ENCODE peak calls at places on chromosomes 3 and 15, in four cellular contexts. S, R, B and A are unnamed samples. For H3K9me3, the result is how much of the 10 kb centered on the place peaks cover.

GRCh38 chr3:134652409-134652831 is 1.6 kb upstream of the KY start:
- DNase-seq in B (no peak), R (no peak), S (no peak), A (no peak)

GRCh38 chr3:172678068-172678467 is 32.8 kb downstream of the NCEH1 start:
- DNase-seq in S (no peak), B (no peak), R (no peak), A (no peak)

GRCh38 chr15:65841121-65841930 is 28.0 kb upstream of the RAB11A start:
- DNase-seq in B (no peak), S (no peak), R (no peak), A (no peak)

GRCh38 chr3:107657971-107658370 is 135.2 kb downstream of the BBX start:
- DNase-seq in S (no peak), B (no peak), R (no peak), A (no peak)

GRCh38 chr15:23823508-23823907 is 136.4 kb upstream of the NDN start:
- DNase-seq in S (no peak), R (no peak), B (no peak), A (no peak)

GRCh38 chr3:70526966-70527515 is 214.6 kb upstream of the MDFIC2 start:
- DNase-seq in B (no peak), R (no peak), S (no peak), A (no peak)

GRCh38 chr3:153840487-153840886 is 280.7 kb upstream of the ARHGEF26 start:
- DNase-seq in B (no peak), R (no peak), S (no peak), A (no peak)

GRCh38 chr15:75843618-75844610 is 667 bp downstream of the UBE2Q2 start:
- DNase-seq in S (peak), R (peak), B (peak), A (peak)

GRCh38 chr15:75656813-75657212 is 9.1 kb downstream of the SNX33 start:
- DNase-seq in B (no peak), R (no peak), S (no peak), A (no peak)

GRCh38 chr3:48058089-48058488 is 41.9 kb upstream of the MAP4 start:
- DNase-seq in R (no peak), B (no peak), S (no peak), A (no peak)

GRCh38 chr3:115341208-115341607 is 194.1 kb upstream of the ZBTB20 start:
- DNase-seq in R (no peak), B (no peak), S (no peak), A (no peak)

GRCh38 chr3:170049146-170050000 is 11.6 kb downstream of the GPR160 start:
- DNase-seq in R (no peak), B (no peak), S (no peak), A (no peak)

GRCh38 chr15:77811270-77811669 is 178.6 kb upstream of the LINGO1 start:
- DNase-seq in R (no peak), B (no peak), S (no peak), A (no peak)

GRCh38 chr3:58059349-58060321 is 51.4 kb downstream of the FLNB start:
- DNase-seq in R (no peak), B (no peak), S (no peak), A (no peak)

GRCh38 chr3:128452120-128452519 is 14.6 kb downstream of the DNAJB8 start:
- DNase-seq in R (no peak), B (no peak), S (no peak), A (no peak)

GRCh38 chr3:27559835-27560234 is 75.7 kb upstream of the SLC4A7 start:
- DNase-seq in R (no peak), S (no peak), B (no peak), A (no peak)

GRCh38 chr3:123038751-123039150 is 11.2 kb upstream of the SEMA5B start:
- DNase-seq in B (no peak), R (no peak), S (no peak), A (no peak)

GRCh38 chr3:57164606-57165573 is at the start of gene IL17RD:
- DNase-seq in S (peak), B (no peak), R (no peak), A (peak)

GRCh38 chr15:29530966-29531365 is 261.3 kb upstream of the NSMCE3 start:
- DNase-seq in B (no peak), S (no peak), R (no peak), A (no peak)

GRCh38 chr3:125050486-125051172 is 5.2 kb downstream of the HEG1 start:
- DNase-seq in R (no peak), B (no peak), S (no peak), A (no peak)

GRCh38 chr3:147397911-147398809 is 8.2 kb downstream of the ZIC4 start:
- DNase-seq in R (no peak), S (no peak), B (no peak), A (no peak)
- H3K9me3 ChIP-seq in R (under half), S (under half), B (under half), A (under half)

GRCh38 chr3:18500322-18500721 is 75.2 kb upstream of the SATB1 start:
- DNase-seq in R (no peak), B (no peak), S (no peak), A (no peak)

GRCh38 chr3:18499256-18499655 is 74.1 kb upstream of the SATB1 start:
- DNase-seq in R (peak), B (peak), S (peak), A (no peak)

GRCh38 chr3:18507333-18507732 is 82.2 kb upstream of the SATB1 start:
- DNase-seq in S (no peak), R (no peak), B (no peak), A (no peak)

GRCh38 chr3:18505056-18505455 is 79.9 kb upstream of the SATB1 start:
- DNase-seq in S (no peak), B (no peak), R (no peak), A (no peak)

DNA sequence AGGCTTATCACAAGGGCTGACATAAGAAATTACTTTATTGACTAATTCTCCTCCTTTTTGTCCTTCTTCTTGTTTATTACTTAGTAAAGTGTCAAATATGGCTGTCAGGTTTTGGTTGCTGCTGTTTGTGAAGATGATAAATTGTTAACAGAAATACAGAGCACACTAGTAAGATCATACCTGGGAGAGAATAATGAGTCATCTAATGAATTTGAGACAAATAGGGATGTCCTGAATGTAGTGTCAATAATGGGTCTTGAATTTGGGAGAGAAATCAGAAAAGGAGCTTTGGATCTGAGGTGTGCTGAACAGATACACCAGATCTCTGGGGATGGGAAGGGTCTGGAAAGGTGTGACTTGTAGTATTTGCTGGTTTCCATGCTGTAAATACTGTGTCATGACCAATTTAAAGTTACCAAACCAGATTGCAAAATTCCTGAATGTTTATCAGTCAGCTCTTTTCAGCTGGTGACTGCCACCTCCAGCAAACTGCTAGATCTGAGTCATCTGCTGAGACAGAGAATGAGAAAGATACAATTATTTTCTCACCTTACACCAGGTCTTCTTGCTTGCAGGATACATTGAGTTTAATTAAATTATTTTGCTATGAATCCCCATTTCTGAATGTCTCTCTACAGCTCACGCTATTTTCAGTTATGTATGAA is 76.7 kb upstream of the SATB1 start:
- DNase-seq in S (no peak), B (no peak), R (peak), A (no peak)
- H3K27ac ChIP-seq in S (no peak), B (no peak), R (no peak), A (no peak)

GRCh38 chr3:120040813-120041377 is 53.4 kb downstream of the GSK3B start:
- DNase-seq in S (no peak), B (no peak), R (no peak), A (no peak)

DNA sequence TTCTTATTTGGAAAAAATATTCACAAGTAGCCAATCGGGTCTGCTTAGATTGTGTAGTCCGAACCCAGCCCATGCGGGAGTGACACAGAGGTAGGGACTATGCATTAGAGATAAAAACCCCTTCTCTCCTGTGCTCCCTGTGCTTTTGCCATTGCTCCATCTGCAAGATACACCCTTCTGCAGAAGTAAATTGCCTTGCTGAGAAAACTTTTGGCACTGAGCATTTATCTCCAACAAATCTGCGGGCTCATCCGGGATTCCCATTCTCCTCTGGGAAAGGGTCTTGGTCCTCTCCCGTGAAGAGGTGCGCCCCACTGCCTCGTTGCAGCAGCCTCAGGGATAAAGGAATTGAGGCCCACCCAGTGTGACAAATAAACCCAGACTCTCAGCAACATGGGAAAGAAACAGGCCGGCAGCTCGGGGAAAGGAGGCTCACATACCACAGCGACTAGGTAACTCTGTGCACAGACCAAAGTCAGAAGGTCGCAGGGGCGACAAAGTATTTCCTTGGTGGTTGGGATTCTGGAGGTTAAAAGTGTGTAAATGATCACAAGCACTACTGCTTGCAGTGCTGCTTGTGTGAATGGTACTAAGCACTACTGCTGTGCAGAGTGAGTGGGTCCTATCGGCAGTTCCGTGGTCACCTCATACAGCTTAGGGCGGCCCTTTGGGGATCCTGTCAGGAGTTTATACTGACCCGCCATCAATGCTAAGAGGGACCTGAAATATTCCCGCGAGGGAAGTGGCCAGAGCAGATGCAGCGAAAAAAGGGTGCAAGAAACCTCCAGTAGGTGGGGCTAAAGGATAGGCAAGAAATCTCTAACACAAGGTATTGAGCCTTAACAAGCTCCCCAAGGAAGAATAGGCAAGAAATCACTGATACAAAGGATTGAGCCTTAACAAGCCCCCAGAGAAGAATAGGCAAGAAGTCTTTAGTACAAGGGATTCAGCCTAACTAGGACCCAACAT is 54.3 kb downstream of the GSK3B start:
- DNase-seq in R (no peak), S (peak), B (no peak), A (no peak)
- H3K9me3 ChIP-seq in R (under half), S (half or more), B (under half), A (under half)

GRCh38 chr3:10322355-10322715 is 1.4 kb upstream of the SEC13 start:
- DNase-seq in B (no peak), R (no peak), S (peak), A (no peak)
- H3K27ac ChIP-seq in B (no peak), R (no peak), S (no peak), A (no peak)

DNA sequence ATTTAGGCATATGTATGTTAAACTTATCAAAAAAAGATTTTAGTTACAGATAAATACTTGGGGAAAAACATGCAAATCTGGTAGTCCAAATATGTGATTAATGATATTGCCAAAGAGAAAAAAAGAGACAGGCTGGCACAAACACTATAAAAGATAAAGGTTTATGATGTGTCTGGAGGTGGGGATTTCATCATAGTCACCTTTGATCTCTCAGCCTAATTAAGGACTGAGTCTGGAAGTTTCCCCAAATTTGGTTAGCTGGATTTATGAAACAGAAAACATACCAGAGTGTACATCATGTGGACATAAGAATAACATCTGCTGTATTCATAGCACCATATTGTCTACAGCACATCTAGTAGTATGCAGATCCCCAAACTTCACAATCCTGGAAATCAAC is 157.0 kb downstream of the FGF12 start:
- DNase-seq in S (no peak), R (no peak), B (no peak), A (no peak)
- H3K9me3 ChIP-seq in S (under half), R (under half), B (under half), A (under half)

GRCh38 chr3:96449803-96450202 is 364.6 kb upstream of the EPHA6 start:
- DNase-seq in B (no peak), R (no peak), S (no peak), A (no peak)
- H3K27ac ChIP-seq in B (no peak), R (no peak), S (no peak), A (no peak)